ENCODE peak calls at places on chromosomes 6 and 20, in ten cellular contexts. K is H54; R is NCI-H1105; J is AG04450; M is RPMI7951; O is cardiac fibroblast; N is SW 1271; E is stimulated activated CD4-positive, alpha-beta T cell treated with anti-CD3 and anti-CD28 coated beads, Interleukin-12 subunit alpha, Interleukin-12 subunit beta, amount 100 ng/mL, for 4 hours; T is fibroblast of lung; I is NCI-H1092. U is an unnamed sample.

GRCh38 chr6:117829594-117830319 is 77.3 kb upstream of the SLC35F1 start:
- DNase-seq in K (no peak), R (peak), J (no peak), M (peak), O (peak), N (no peak), E (no peak), T (peak), I (no peak), U (no peak)

GRCh38 chr6:168922436-168922835 is 331.2 kb downstream of the THBS2 start:
- DNase-seq in K (no peak), R (no peak), J (no peak), M (no peak), O (no peak), N (no peak), E (no peak), T (no peak), I (no peak), U (no peak)

GRCh38 chr20:57648878-57649616 is 28.8 kb upstream of the ZBP1 start:
- DNase-seq in K (no peak), R (no peak), J (no peak), M (no peak), O (no peak), N (no peak), E (no peak), T (no peak), I (no peak), U (no peak)

GRCh38 chr20:44137210-44137781 is 49.7 kb downstream of the JPH2 start:
- DNase-seq in K (no peak), R (no peak), J (peak), M (peak), O (peak), N (no peak), E (no peak), T (peak), I (no peak), U (no peak)

GRCh38 chr6:36997811-36998722 is 7.4 kb upstream of the FGD2 start:
- DNase-seq in K (no peak), R (no peak), J (no peak), M (no peak), O (no peak), N (no peak), E (no peak), T (no peak), I (peak), U (no peak)

GRCh38 chr6:145147559-145147958 is 587.8 kb downstream of the EPM2A start:
- DNase-seq in K (no peak), R (no peak), J (no peak), M (peak), O (no peak), N (no peak), E (no peak), T (peak), I (no peak), U (no peak)

GRCh38 chr20:43776691-43777090 is 49.9 kb upstream of the GTSF1L start:
- DNase-seq in K (no peak), R (no peak), J (no peak), M (peak), O (no peak), N (no peak), E (no peak), T (no peak), I (no peak), U (no peak)

GRCh38 chr6:74651948-74652347 is 553.9 kb downstream of the COL12A1 start:
- DNase-seq in K (no peak), R (no peak), J (no peak), M (no peak), O (peak), N (no peak), E (no peak), T (no peak), I (no peak), U (no peak)

GRCh38 chr6:38460216-38460615 is 179.5 kb downstream of the BTBD9 start:
- DNase-seq in K (no peak), R (no peak), J (peak), M (no peak), O (peak), N (no peak), E (no peak), T (peak), I (no peak), U (no peak)